ENCODE peak calls at places on chromosome 15, in four cellular contexts. One of them, this sample, is unnamed.

GRCh38 chr15:100932676-100933348 is 13.7 kb downstream of the LRRK1 start:
- DNase-seq in HEK293T: no peak
- DNase-seq in WTC11: no peak
- DNase-seq in HepG2: no peak
- DNase-seq in this sample: no peak

GRCh38 chr15:85781099-85781498 is 13.6 kb downstream of the KLHL25 start:
- DNase-seq in HEK293T: no peak
- DNase-seq in WTC11: no peak
- DNase-seq in HepG2: peak
- DNase-seq in this sample: no peak

GRCh38 chr15:39628821-39629220 is 47.9 kb downstream of the THBS1 start:
- DNase-seq in HEK293T: no peak
- DNase-seq in WTC11: no peak
- DNase-seq in HepG2: no peak
- DNase-seq in this sample: no peak

GRCh38 chr15:90062729-90063684 is 39.3 kb downstream of the IDH2 start:
- DNase-seq in HEK293T: no peak
- DNase-seq in HepG2: no peak
- DNase-seq in WTC11: no peak
- DNase-seq in this sample: no peak

GRCh38 chr15:49492834-49493233 is 69.8 kb downstream of the FGF7 start:
- DNase-seq in WTC11: no peak
- DNase-seq in HepG2: no peak
- DNase-seq in HEK293T: no peak
- DNase-seq in this sample: no peak

GRCh38 chr15:80234883-80235282 is 17.1 kb downstream of the CTXND1 start:
- DNase-seq in HEK293T: peak
- DNase-seq in WTC11: peak
- DNase-seq in HepG2: no peak
- DNase-seq in this sample: peak

GRCh38 chr15:39184701-39185390 is 396.0 kb upstream of the THBS1 start:
- DNase-seq in HepG2: no peak
- DNase-seq in WTC11: no peak
- DNase-seq in HEK293T: no peak
- DNase-seq in this sample: no peak

GRCh38 chr15:65512807-65513416 is 4.6 kb downstream of the DPP8 start:
- DNase-seq in WTC11: no peak
- DNase-seq in HepG2: no peak
- DNase-seq in HEK293T: no peak
- DNase-seq in this sample: peak

GRCh38 chr15:81754078-81754477 is 291.7 kb downstream of the MEX3B start:
- DNase-seq in WTC11: no peak
- DNase-seq in HepG2: no peak
- DNase-seq in HEK293T: no peak
- DNase-seq in this sample: no peak

GRCh38 chr15:81751321-81751720 is 294.5 kb downstream of the MEX3B start:
- DNase-seq in HepG2: no peak
- DNase-seq in HEK293T: no peak
- DNase-seq in WTC11: no peak
- DNase-seq in this sample: no peak

GRCh38 chr15:81749667-81750360 is 296.0 kb downstream of the MEX3B start:
- DNase-seq in HEK293T: no peak
- DNase-seq in HepG2: no peak
- DNase-seq in WTC11: no peak
- DNase-seq in this sample: no peak

GRCh38 chr15:81752974-81753373 is 292.8 kb downstream of the MEX3B start:
- DNase-seq in HEK293T: no peak
- DNase-seq in WTC11: no peak
- DNase-seq in HepG2: no peak
- DNase-seq in this sample: no peak

GRCh38 chr15:81752149-81752942 is 293.5 kb downstream of the MEX3B start:
- DNase-seq in WTC11: no peak
- DNase-seq in HEK293T: peak
- DNase-seq in HepG2: no peak
- DNase-seq in this sample: no peak
- TF ChIP-seq ELF4 in WTC11: no peak
- TF ChIP-seq ELF4 in HEK293T: no peak
- TF ChIP-seq ELF4 in HepG2: no peak
- TF ChIP-seq ELF4 in this sample: no peak

GRCh38 chr15:70164910-70165791 is 67.4 kb upstream of the TLE3 start:
- DNase-seq in HEK293T: no peak
- DNase-seq in HepG2: peak
- DNase-seq in WTC11: no peak
- DNase-seq in this sample: no peak

GRCh38 chr15:70164156-70164900 is 66.6 kb upstream of the TLE3 start:
- DNase-seq in HepG2: no peak
- DNase-seq in WTC11: no peak
- DNase-seq in HEK293T: no peak
- DNase-seq in this sample: no peak

GRCh38 chr15:70166506-70167087 is 68.9 kb upstream of the TLE3 start:
- DNase-seq in WTC11: no peak
- DNase-seq in HEK293T: no peak
- DNase-seq in HepG2: no peak
- DNase-seq in this sample: no peak

GRCh38 chr15:70167155-70167554 is 69.4 kb upstream of the TLE3 start:
- DNase-seq in HepG2: no peak
- DNase-seq in WTC11: no peak
- DNase-seq in HEK293T: no peak
- DNase-seq in this sample: no peak

GRCh38 chr15:70165811-70166284 is 68.1 kb upstream of the TLE3 start:
- DNase-seq in WTC11: no peak
- DNase-seq in HEK293T: no peak
- DNase-seq in HepG2: no peak
- DNase-seq in this sample: no peak
- TF ChIP-seq ELF4 in WTC11: no peak
- TF ChIP-seq ELF4 in HEK293T: no peak
- TF ChIP-seq ELF4 in HepG2: no peak
- TF ChIP-seq ELF4 in this sample: no peak

GRCh38 chr15:44222478-44222877 is 27.4 kb upstream of the FRMD5 start:
- DNase-seq in HEK293T: no peak
- DNase-seq in HepG2: no peak
- DNase-seq in WTC11: no peak
- DNase-seq in this sample: no peak
- TF ChIP-seq ELF4 in HEK293T: no peak
- TF ChIP-seq ELF4 in HepG2: no peak
- TF ChIP-seq ELF4 in WTC11: no peak
- TF ChIP-seq ELF4 in this sample: no peak

DNA sequence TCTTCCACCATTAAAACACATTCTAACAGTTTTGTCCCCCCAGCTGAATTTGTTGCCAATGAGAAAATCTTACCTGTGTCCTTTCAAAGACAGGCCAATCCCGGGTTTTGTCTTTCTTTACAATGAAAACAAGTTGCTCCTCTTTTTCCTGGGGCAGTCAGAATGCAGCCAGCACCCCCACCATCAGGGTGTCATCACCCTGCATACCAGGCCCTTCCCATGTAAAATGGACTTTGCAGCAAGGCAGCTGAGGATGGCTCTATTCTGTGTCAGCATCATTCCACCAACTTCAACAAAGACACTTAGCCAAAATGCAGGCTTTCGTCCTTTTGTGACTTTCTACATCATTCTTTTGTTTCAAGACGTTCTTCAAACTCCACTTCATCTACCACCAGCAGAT is 490.9 kb downstream of the OCA2 start:
- DNase-seq in WTC11: no peak
- DNase-seq in HEK293T: no peak
- DNase-seq in HepG2: no peak
- DNase-seq in this sample: no peak
- TF ChIP-seq ELF4 in WTC11: no peak
- TF ChIP-seq ELF4 in HEK293T: no peak
- TF ChIP-seq ELF4 in HepG2: no peak
- TF ChIP-seq ELF4 in this sample: no peak

This sample was measured in K562.